ENCODE peak calls at places on chromosome 13, in ten cellular contexts. T is astrocyte, L is dorsolateral prefrontal cortex, G is trophoblast cell, N is GM23338, S is right cardiac atrium, R is adrenal gland, W is skeletal muscle cell, U is esophagus squamous epithelium, D is ovary. V is an unnamed sample.

GRCh38 chr13:38685974-38686571 is 804 bp upstream of the FREM2 start:
- DNase-seq in L (no peak), N (peak), W (no peak), R (no peak), G (peak), U (no peak), T (peak), S (no peak), D (no peak), V (no peak)

GRCh38 chr13:25819856-25820530 is 231.8 kb downstream of the SHISA2 start:
- DNase-seq in D (no peak), R (no peak), G (no peak), L (no peak), W (no peak), U (no peak), N (peak), T (no peak), S (peak), V (no peak)

GRCh38 chr13:40749327-40749726 is 21.7 kb downstream of the MRPS31 start:
- DNase-seq in T (no peak), N (no peak), W (no peak), U (no peak), G (no peak), L (no peak), S (no peak), D (no peak), R (no peak), V (no peak)

GRCh38 chr13:113951246-113951999 is 22.5 kb downstream of the C13orf46 start:
- DNase-seq in G (no peak), U (peak), S (peak), N (peak), L (peak), R (peak), D (peak), T (no peak), W (peak), V (no peak)

GRCh38 chr13:77698211-77699058 is 948 bp downstream of the SLAIN1 start:
- DNase-seq in S (peak), U (no peak), N (peak), R (peak), D (peak), L (peak), T (no peak), G (no peak), W (no peak), V (no peak)

GRCh38 chr13:95660981-95661581 is 15.9 kb upstream of the DNAJC3 start:
- DNase-seq in U (no peak), D (no peak), N (peak), G (no peak), L (no peak), T (peak), R (no peak), W (no peak), S (no peak), V (no peak)

GRCh38 chr13:29733069-29733700 is 117.2 kb downstream of the UBL3 start:
- DNase-seq in W (no peak), S (no peak), L (no peak), D (no peak), N (no peak), U (no peak), R (no peak), T (no peak), G (peak), V (no peak)

GRCh38 chr13:72963762-72964161 is 95.0 kb upstream of the KLF5 start:
- DNase-seq in G (no peak), U (no peak), L (no peak), W (no peak), R (no peak), D (no peak), S (no peak), T (no peak), N (no peak), V (no peak)

GRCh38 chr13:57624565-57625435 is 6.7 kb upstream of the PCDH17 start:
- DNase-seq in S (no peak), N (peak), G (peak), U (no peak), D (no peak), W (no peak), T (peak), L (peak), R (peak), V (peak)

DNA sequence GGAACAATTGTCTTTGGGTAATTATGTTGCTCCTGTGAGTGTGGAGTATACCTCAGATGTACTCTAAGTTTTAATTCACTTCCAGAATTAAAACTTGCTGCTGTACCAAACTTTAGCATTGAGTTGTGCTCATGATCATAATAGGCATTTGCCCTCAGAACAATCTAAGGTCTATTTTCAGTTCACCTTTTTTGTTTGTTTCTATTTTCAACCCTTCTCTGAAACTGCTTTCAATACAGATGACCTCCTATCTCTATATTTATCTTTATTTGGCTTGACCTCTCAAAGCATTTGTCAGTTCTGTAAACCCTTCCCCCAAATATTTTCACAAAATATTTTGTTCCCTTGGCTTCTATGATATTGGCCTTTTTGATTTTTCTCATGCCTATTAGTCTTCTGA is 873.0 kb downstream of the OLFM4 start:
- DNase-seq in N (no peak), U (no peak), R (no peak), T (no peak), G (no peak), L (no peak), D (no peak), S (no peak), W (no peak), V (no peak)
- H3K4me3 ChIP-seq in N (no peak), U (no peak), R (no peak), T (no peak), G (no peak), L (no peak), D (no peak), S (no peak), W (no peak), V (no peak)

GRCh38 chr13:75480691-75481175 is 1.2 kb downstream of the TBC1D4 start:
- DNase-seq in D (peak), R (peak), W (no peak), N (peak), L (no peak), S (peak), G (peak), U (no peak), T (peak), V (peak)

GRCh38 chr13:75479102-75479501 is 2.9 kb downstream of the TBC1D4 start:
- DNase-seq in S (no peak), L (no peak), D (no peak), G (no peak), N (no peak), W (no peak), T (no peak), R (no peak), U (no peak), V (no peak)

GRCh38 chr13:75482820-75483079 is 781 bp upstream of the TBC1D4 start:
- DNase-seq in U (no peak), N (no peak), T (no peak), G (no peak), S (no peak), L (no peak), W (no peak), D (no peak), R (no peak), V (no peak)

GRCh38 chr13:75482070-75482819 is at the start of gene TBC1D4:
- DNase-seq in U (peak), G (peak), R (peak), W (peak), N (peak), T (peak), L (peak), S (peak), D (peak), V (peak)

GRCh38 chr13:75481176-75482069 is 546 bp downstream of the TBC1D4 start:
- DNase-seq in N (peak), L (no peak), W (no peak), D (peak), S (peak), R (peak), T (no peak), G (peak), U (no peak), V (no peak)
- H3K4me3 ChIP-seq in N (peak), L (peak), W (peak), D (peak), S (peak), R (peak), T (peak), G (peak), U (peak), V (peak)

GRCh38 chr13:54261856-54262255 is 1233.2 kb downstream of the OLFM4 start:
- DNase-seq in U (no peak), W (no peak), L (no peak), S (no peak), D (no peak), G (no peak), R (no peak), N (peak), T (no peak), V (no peak)
- H3K4me3 ChIP-seq in U (no peak), W (no peak), L (no peak), S (no peak), D (no peak), G (no peak), R (no peak), N (no peak), T (no peak), V (no peak)

GRCh38 chr13:100797921-100798320 is 123.3 kb upstream of the TMTC4 start:
- DNase-seq in W (no peak), U (no peak), R (no peak), D (no peak), L (no peak), T (no peak), S (no peak), G (no peak), N (no peak), V (no peak)
- H3K4me3 ChIP-seq in W (no peak), U (no peak), R (no peak), D (no peak), L (no peak), T (no peak), S (no peak), G (no peak), N (no peak), V (no peak)

GRCh38 chr13:50893211-50893852 is 16.3 kb upstream of the RNASEH2B start:
- DNase-seq in W (no peak), R (no peak), G (no peak), U (no peak), N (peak), T (peak), S (no peak), L (no peak), D (no peak), V (no peak)

GRCh38 chr13:50891206-50891605 is 18.4 kb upstream of the RNASEH2B start:
- DNase-seq in R (no peak), W (no peak), S (no peak), L (no peak), G (no peak), U (no peak), N (no peak), T (no peak), D (no peak), V (no peak)

GRCh38 chr13:50892162-50892944 is 17.2 kb upstream of the RNASEH2B start:
- DNase-seq in T (no peak), G (no peak), L (no peak), U (no peak), S (no peak), W (no peak), D (no peak), N (no peak), R (no peak), V (no peak)

GRCh38 chr13:50894042-50894441 is 15.5 kb upstream of the RNASEH2B start:
- DNase-seq in S (no peak), T (no peak), L (no peak), W (no peak), D (no peak), N (peak), U (no peak), R (no peak), G (no peak), V (no peak)

GRCh38 chr13:50894504-50894903 is 15.1 kb upstream of the RNASEH2B start:
- DNase-seq in D (no peak), T (no peak), R (no peak), U (no peak), L (no peak), N (no peak), G (no peak), W (no peak), S (no peak), V (no peak)
- H3K4me3 ChIP-seq in D (no peak), T (no peak), R (no peak), U (no peak), L (no peak), N (peak), G (no peak), W (no peak), S (no peak), V (no peak)